ENCODE peak calls at places on chromosomes 11 and 22, in five cellular contexts. One of them, this sample, is unnamed.

GRCh38 chr22:41526802-41527799 is 17.2 kb downstream of the POLR3H start:
- DNase-seq in neuronal stem cell: no peak
- DNase-seq in mesenchymal stem cell: peak; percentile 40
- DNase-seq in IMR-90: peak; percentile 25
- DNase-seq in H9: peak; percentile 63
- DNase-seq in this sample: peak; percentile 61

GRCh38 chr11:102591160-102591718 is 33.9 kb downstream of the MMP20 start:
- DNase-seq in neuronal stem cell: no peak
- DNase-seq in mesenchymal stem cell: no peak
- DNase-seq in IMR-90: no peak
- DNase-seq in H9: no peak
- DNase-seq in this sample: no peak

GRCh38 chr11:1125803-1126202 is 31.9 kb upstream of the MUC5AC start:
- DNase-seq in neuronal stem cell: no peak
- DNase-seq in mesenchymal stem cell: no peak
- DNase-seq in IMR-90: no peak
- DNase-seq in H9: no peak
- DNase-seq in this sample: no peak

GRCh38 chr22:39306456-39307361 is 12.7 kb downstream of the RPL3 start:
- DNase-seq in neuronal stem cell: no peak
- DNase-seq in mesenchymal stem cell: peak; percentile 53
- DNase-seq in IMR-90: no peak
- DNase-seq in H9: peak; percentile 74
- DNase-seq in this sample: peak; percentile 85

GRCh38 chr11:83583953-83584352 is 297.8 kb upstream of the CCDC90B start:
- DNase-seq in neuronal stem cell: no peak
- DNase-seq in mesenchymal stem cell: peak; percentile 86
- DNase-seq in IMR-90: peak; percentile 80
- DNase-seq in H9: no peak
- DNase-seq in this sample: no peak

GRCh38 chr22:21038405-21038804 is 6.0 kb upstream of the SLC7A4 start:
- DNase-seq in neuronal stem cell: no peak
- DNase-seq in mesenchymal stem cell: peak; percentile 57
- DNase-seq in IMR-90: peak; percentile 40
- DNase-seq in H9: no peak
- DNase-seq in this sample: no peak

GRCh38 chr22:33823552-33823951 is 96.7 kb downstream of the LARGE1 start:
- DNase-seq in neuronal stem cell: no peak
- DNase-seq in mesenchymal stem cell: peak; percentile 98
- DNase-seq in IMR-90: peak; percentile 45
- DNase-seq in H9: no peak
- DNase-seq in this sample: no peak

GRCh38 chr11:13889566-13890214 is 72.8 kb upstream of the SPON1 start:
- DNase-seq in neuronal stem cell: no peak
- DNase-seq in mesenchymal stem cell: no peak
- DNase-seq in IMR-90: no peak
- DNase-seq in H9: no peak
- DNase-seq in this sample: no peak

GRCh38 chr22:38129021-38129420 is 18.5 kb upstream of the BAIAP2L2 start:
- DNase-seq in neuronal stem cell: no peak
- DNase-seq in mesenchymal stem cell: no peak
- DNase-seq in IMR-90: no peak
- DNase-seq in H9: no peak
- DNase-seq in this sample: no peak

GRCh38 chr11:2750601-2751522 is 51.1 kb upstream of the KCNQ1OT1 start:
- DNase-seq in neuronal stem cell: no peak
- DNase-seq in mesenchymal stem cell: no peak
- DNase-seq in IMR-90: no peak
- DNase-seq in H9: no peak
- DNase-seq in this sample: no peak

GRCh38 chr11:102309621-102310541 is 7.4 kb upstream of the BIRC3 start:
- DNase-seq in neuronal stem cell: no peak
- DNase-seq in mesenchymal stem cell: no peak
- DNase-seq in IMR-90: no peak
- DNase-seq in H9: peak; percentile 81
- DNase-seq in this sample: no peak

GRCh38 chr11:108895579-108896480 is 231.0 kb downstream of the DDX10 start:
- DNase-seq in neuronal stem cell: no peak
- DNase-seq in mesenchymal stem cell: peak; percentile 78
- DNase-seq in IMR-90: peak; percentile 46
- DNase-seq in H9: no peak
- DNase-seq in this sample: no peak

GRCh38 chr11:13343931-13344717 is 66.5 kb downstream of the BMAL1 start:
- DNase-seq in neuronal stem cell: peak; percentile 68
- DNase-seq in mesenchymal stem cell: peak; percentile 79
- DNase-seq in IMR-90: peak; percentile 79
- DNase-seq in H9: peak; percentile 64
- DNase-seq in this sample: peak; percentile 88

GRCh38 chr11:123351375-123351774 is 78.7 kb upstream of the GRAMD1B start:
- DNase-seq in neuronal stem cell: no peak
- DNase-seq in mesenchymal stem cell: no peak
- DNase-seq in IMR-90: no peak
- DNase-seq in H9: peak; percentile 56
- DNase-seq in this sample: no peak

GRCh38 chr11:63923319-63923718 is 6.4 kb upstream of the RCOR2 start:
- DNase-seq in neuronal stem cell: no peak
- DNase-seq in mesenchymal stem cell: no peak
- DNase-seq in IMR-90: no peak
- DNase-seq in H9: no peak
- DNase-seq in this sample: no peak

GRCh38 chr11:12175694-12176241 is 65.4 kb downstream of the MICAL2 start:
- DNase-seq in neuronal stem cell: no peak
- DNase-seq in mesenchymal stem cell: peak; percentile 94
- DNase-seq in IMR-90: peak; percentile 97
- DNase-seq in H9: no peak
- DNase-seq in this sample: peak; percentile 69

GRCh38 chr11:113035708-113036107 is 74.5 kb downstream of the NCAM1 start:
- DNase-seq in neuronal stem cell: no peak
- DNase-seq in mesenchymal stem cell: no peak
- DNase-seq in IMR-90: no peak
- DNase-seq in H9: no peak
- DNase-seq in this sample: no peak

GRCh38 chr11:29282088-29282487 is 734.7 kb downstream of the KCNA4 start:
- DNase-seq in neuronal stem cell: no peak
- DNase-seq in mesenchymal stem cell: peak; percentile 92
- DNase-seq in IMR-90: peak; percentile 99
- DNase-seq in H9: no peak
- DNase-seq in this sample: peak; percentile 31

GRCh38 chr11:92628401-92629292 is 340.8 kb upstream of the MTNR1B start:
- DNase-seq in neuronal stem cell: no peak
- DNase-seq in mesenchymal stem cell: no peak
- DNase-seq in IMR-90: peak; percentile 45
- DNase-seq in H9: no peak
- DNase-seq in this sample: peak; percentile 49

GRCh38 chr11:119666463-119667131 is 62.4 kb downstream of the NECTIN1 start:
- DNase-seq in neuronal stem cell: peak; percentile 75
- DNase-seq in mesenchymal stem cell: peak; percentile 71
- DNase-seq in IMR-90: peak; percentile 47
- DNase-seq in H9: peak; percentile 88
- DNase-seq in this sample: peak; percentile 96

GRCh38 chr11:123357990-123358827 is 71.9 kb upstream of the GRAMD1B start:
- DNase-seq in neuronal stem cell: peak; percentile 18
- DNase-seq in mesenchymal stem cell: peak; percentile 8
- DNase-seq in IMR-90: peak; percentile 2
- DNase-seq in H9: peak; percentile 54
- DNase-seq in this sample: peak; percentile 52

GRCh38 chr11:81674211-81674610 is 1059.5 kb downstream of the FAM181B start:
- DNase-seq in neuronal stem cell: no peak
- DNase-seq in mesenchymal stem cell: no peak
- DNase-seq in IMR-90: no peak
- DNase-seq in H9: no peak
- DNase-seq in this sample: no peak

GRCh38 chr11:63564056-63564784 is 1.0 kb upstream of the PLAAT2 start:
- DNase-seq in neuronal stem cell: no peak
- DNase-seq in mesenchymal stem cell: no peak
- DNase-seq in IMR-90: no peak
- DNase-seq in H9: peak; percentile 18
- DNase-seq in this sample: no peak

GRCh38 chr22:27614291-27615007 is 187.1 kb downstream of the MN1 start:
- DNase-seq in neuronal stem cell: no peak
- DNase-seq in mesenchymal stem cell: no peak
- DNase-seq in IMR-90: no peak
- DNase-seq in H9: no peak
- DNase-seq in this sample: no peak

GRCh38 chr11:63595296-63595695 is 18.9 kb downstream of the PLAAT3 start:
- DNase-seq in neuronal stem cell: no peak
- DNase-seq in mesenchymal stem cell: no peak
- DNase-seq in IMR-90: peak; percentile 56
- DNase-seq in H9: no peak
- DNase-seq in this sample: no peak

GRCh38 chr11:27626938-27627586 is 73.2 kb downstream of the BDNF start:
- DNase-seq in neuronal stem cell: no peak
- DNase-seq in mesenchymal stem cell: no peak
- DNase-seq in IMR-90: no peak
- DNase-seq in H9: peak; percentile 49
- DNase-seq in this sample: no peak

GRCh38 chr11:27625347-27625912 is 74.8 kb downstream of the BDNF start:
- DNase-seq in neuronal stem cell: no peak
- DNase-seq in mesenchymal stem cell: no peak
- DNase-seq in IMR-90: no peak
- DNase-seq in H9: no peak
- DNase-seq in this sample: no peak

GRCh38 chr11:27626269-27626937 is 73.9 kb downstream of the BDNF start:
- DNase-seq in neuronal stem cell: no peak
- DNase-seq in mesenchymal stem cell: no peak
- DNase-seq in IMR-90: no peak
- DNase-seq in H9: no peak
- DNase-seq in this sample: no peak

GRCh38 chr11:27623945-27624523 is 76.2 kb downstream of the BDNF start:
- DNase-seq in neuronal stem cell: no peak
- DNase-seq in mesenchymal stem cell: no peak
- DNase-seq in IMR-90: no peak
- DNase-seq in H9: no peak
- DNase-seq in this sample: no peak

GRCh38 chr11:27627979-27628378 is 72.3 kb downstream of the BDNF start:
- DNase-seq in neuronal stem cell: no peak
- DNase-seq in mesenchymal stem cell: no peak
- DNase-seq in IMR-90: no peak
- DNase-seq in H9: no peak
- DNase-seq in this sample: no peak
- H3K14ac ChIP-seq in neuronal stem cell: no peak overlapping the region
- H3K14ac ChIP-seq in mesenchymal stem cell: no peak overlapping the region
- H3K14ac ChIP-seq in IMR-90: no peak overlapping the region
- H3K14ac ChIP-seq in H9: no peak overlapping the region
- H3K14ac ChIP-seq in this sample: no peak overlapping the region

GRCh38 chr11:68651985-68652682 is 32.2 kb upstream of the GAL start:
- DNase-seq in neuronal stem cell: no peak
- DNase-seq in mesenchymal stem cell: no peak
- DNase-seq in IMR-90: no peak
- DNase-seq in H9: no peak
- DNase-seq in this sample: no peak
- H3K14ac ChIP-seq in neuronal stem cell: no peak overlapping the region
- H3K14ac ChIP-seq in mesenchymal stem cell: no peak overlapping the region
- H3K14ac ChIP-seq in IMR-90: no peak overlapping the region
- H3K14ac ChIP-seq in H9: peak overlapping the region; percentile 13
- H3K14ac ChIP-seq in this sample: no peak overlapping the region

GRCh38 chr22:30607300-30607930 is 441 bp downstream of the TCN2 start:
- DNase-seq in neuronal stem cell: no peak
- DNase-seq in mesenchymal stem cell: no peak
- DNase-seq in IMR-90: no peak
- DNase-seq in H9: no peak
- DNase-seq in this sample: no peak
- H3K14ac ChIP-seq in neuronal stem cell: peak overlapping the region; percentile 56
- H3K14ac ChIP-seq in mesenchymal stem cell: no peak overlapping the region
- H3K14ac ChIP-seq in IMR-90: peak overlapping the region; percentile 42
- H3K14ac ChIP-seq in H9: no peak overlapping the region
- H3K14ac ChIP-seq in this sample: no peak overlapping the region

GRCh38 chr11:111935331-111936044 is 1.7 kb upstream of the DIXDC1 start:
- DNase-seq in neuronal stem cell: no peak
- DNase-seq in mesenchymal stem cell: peak; percentile 61
- DNase-seq in IMR-90: peak; percentile 15
- DNase-seq in H9: no peak
- DNase-seq in this sample: no peak
- H3K14ac ChIP-seq in neuronal stem cell: no peak overlapping the region
- H3K14ac ChIP-seq in mesenchymal stem cell: no peak overlapping the region
- H3K14ac ChIP-seq in IMR-90: peak overlapping the region; percentile 67
- H3K14ac ChIP-seq in H9: no peak overlapping the region
- H3K14ac ChIP-seq in this sample: peak overlapping the region; percentile 34

GRCh38 chr11:117832511-117832910 is 8.0 kb upstream of the FXYD2 start:
- DNase-seq in neuronal stem cell: no peak
- DNase-seq in mesenchymal stem cell: no peak
- DNase-seq in IMR-90: no peak
- DNase-seq in H9: no peak
- DNase-seq in this sample: no peak

GRCh38 chr11:117830072-117830471 is 5.5 kb upstream of the FXYD2 start:
- DNase-seq in neuronal stem cell: no peak
- DNase-seq in mesenchymal stem cell: no peak
- DNase-seq in IMR-90: no peak
- DNase-seq in H9: peak; percentile 22
- DNase-seq in this sample: no peak

GRCh38 chr11:117829369-117829725 is 4.8 kb upstream of the FXYD2 start:
- DNase-seq in neuronal stem cell: no peak
- DNase-seq in mesenchymal stem cell: no peak
- DNase-seq in IMR-90: no peak
- DNase-seq in H9: peak; percentile 17
- DNase-seq in this sample: no peak

GRCh38 chr11:117831661-117832415 is 7.3 kb upstream of the FXYD2 start:
- DNase-seq in neuronal stem cell: no peak
- DNase-seq in mesenchymal stem cell: no peak
- DNase-seq in IMR-90: no peak
- DNase-seq in H9: peak; percentile 16
- DNase-seq in this sample: no peak

DNA sequence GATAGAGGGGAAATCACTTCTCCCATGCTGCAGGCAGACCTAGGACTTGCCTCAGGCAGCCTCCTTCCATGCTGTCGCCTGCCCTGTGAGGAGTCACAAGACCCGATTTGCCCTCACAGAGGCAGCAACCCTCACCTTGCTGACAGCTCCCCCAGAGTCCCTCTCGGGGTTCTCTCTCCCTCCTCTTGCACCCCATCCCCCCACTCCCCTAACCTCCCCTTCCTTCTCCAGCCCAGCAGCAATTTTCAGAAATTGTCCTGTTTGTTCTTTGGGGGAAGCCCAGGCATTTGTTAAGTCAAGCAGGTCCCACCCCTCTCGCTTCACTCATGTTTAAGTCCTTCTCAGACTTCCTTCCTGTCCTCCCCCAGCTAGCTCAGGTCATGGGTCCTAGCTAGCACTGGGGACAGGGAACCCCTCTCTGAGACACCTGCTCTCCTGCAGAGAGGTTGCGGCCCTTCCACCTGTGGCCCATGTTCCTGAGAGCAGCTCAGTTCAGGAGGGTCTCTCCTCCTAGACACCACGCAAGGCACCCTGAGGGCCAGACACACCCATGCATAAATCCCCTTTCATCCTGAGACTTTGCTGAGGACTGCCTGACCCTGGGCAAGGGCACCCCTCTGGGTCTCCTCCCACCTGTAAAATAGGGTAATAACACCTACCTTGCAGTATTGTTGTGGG is 6.3 kb upstream of the FXYD2 start:
- DNase-seq in neuronal stem cell: no peak
- DNase-seq in mesenchymal stem cell: no peak
- DNase-seq in IMR-90: no peak
- DNase-seq in H9: peak; percentile 21
- DNase-seq in this sample: no peak
- H3K14ac ChIP-seq in neuronal stem cell: no peak overlapping the region
- H3K14ac ChIP-seq in mesenchymal stem cell: no peak overlapping the region
- H3K14ac ChIP-seq in IMR-90: no peak overlapping the region
- H3K14ac ChIP-seq in H9: no peak overlapping the region
- H3K14ac ChIP-seq in this sample: no peak overlapping the region